ENCODE peak calls at places on chromosomes 13 and 19, in five cellular contexts. K, A, C, B and P are unnamed samples.

GRCh38 chr13:38417727-38418126 is 68.1 kb downstream of the UFM1 start:
- DNase-seq in A (peak), K (peak), B (peak), C (no peak), P (peak)

GRCh38 chr13:111519041-111519440 is 198.6 kb downstream of the TEX29 start:
- DNase-seq in C (no peak), A (no peak), B (no peak), K (no peak), P (no peak)

GRCh38 chr13:66714795-66715194 is 515.3 kb downstream of the PCDH9 start:
- DNase-seq in K (no peak), A (no peak), B (no peak), C (no peak), P (no peak)

GRCh38 chr19:2043269-2043641 is 7.8 kb downstream of the MKNK2 start:
- DNase-seq in C (no peak), K (no peak), B (no peak), A (peak), P (peak)

GRCh38 chr19:50332264-50333038 is 3.3 kb upstream of the KCNC3 start:
- DNase-seq in C (no peak), A (peak), K (no peak), B (no peak), P (peak)

GRCh38 chr13:78660130-78660857 is 1.3 kb upstream of the OBI1 start:
- DNase-seq in B (peak), C (no peak), K (peak), A (no peak), P (no peak)

GRCh38 chr13:37995052-37995451 is 125.5 kb upstream of the TRPC4 start:
- DNase-seq in B (no peak), K (peak), C (no peak), A (peak), P (no peak)

GRCh38 chr13:100138859-100139491 is 50.1 kb downstream of the PCCA start:
- DNase-seq in B (no peak), C (no peak), K (no peak), A (no peak), P (no peak)

DNA sequence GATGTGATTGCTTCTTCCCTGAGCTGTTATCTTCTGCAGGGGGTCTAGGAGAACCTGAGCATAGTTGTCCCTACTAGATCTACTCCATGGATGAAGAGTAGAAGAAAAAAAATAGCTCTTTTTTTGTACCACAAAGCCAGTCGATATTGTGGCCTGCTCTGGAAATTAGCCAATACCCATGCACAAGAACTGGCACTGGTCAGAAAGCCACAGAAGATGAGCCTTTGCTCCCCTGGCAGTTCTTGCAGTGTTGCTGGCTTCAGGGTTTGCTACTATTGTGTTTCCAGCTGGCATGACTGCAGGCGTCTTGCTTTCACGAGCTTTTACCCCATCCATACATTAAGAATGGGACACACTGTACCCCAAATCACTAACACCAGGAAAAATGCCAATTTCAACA is 547.7 kb upstream of the KLF12 start:
- DNase-seq in A (no peak), K (no peak), B (no peak), C (no peak), P (no peak)
- H2AFZ ChIP-seq in A (no peak), K (no peak), B (no peak), C (no peak), P (no peak)

GRCh38 chr13:30318026-30318425 is 10.7 kb upstream of the KATNAL1 start:
- DNase-seq in B (peak), C (no peak), A (no peak), K (no peak), P (no peak)
- H2AFZ ChIP-seq in B (no peak), C (no peak), A (no peak), K (no peak), P (no peak)

DNA sequence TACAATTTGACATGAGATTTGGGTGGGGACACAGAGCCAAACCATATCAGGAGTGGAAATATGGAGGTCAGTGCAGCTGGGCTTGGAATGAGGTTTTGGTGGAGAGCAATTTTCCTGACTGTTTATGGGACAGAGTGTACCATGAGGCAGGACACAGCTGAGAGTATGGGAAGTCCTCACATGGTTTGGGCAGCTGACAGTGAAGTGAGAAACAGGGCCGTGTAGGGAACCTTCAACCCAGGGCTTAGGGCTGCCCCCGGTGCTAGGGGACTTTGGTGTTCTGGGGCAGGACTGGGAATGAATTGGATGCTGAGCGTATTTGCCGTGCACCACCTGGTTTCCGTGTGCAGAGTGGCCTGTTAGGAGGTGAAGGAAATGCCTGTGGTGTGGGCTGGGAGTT is 6.1 kb downstream of the ZNF548 start:
- DNase-seq in C (no peak), B (no peak), K (no peak), A (no peak), P (no peak)
- H2AFZ ChIP-seq in C (no peak), B (no peak), K (no peak), A (no peak), P (no peak)

DNA sequence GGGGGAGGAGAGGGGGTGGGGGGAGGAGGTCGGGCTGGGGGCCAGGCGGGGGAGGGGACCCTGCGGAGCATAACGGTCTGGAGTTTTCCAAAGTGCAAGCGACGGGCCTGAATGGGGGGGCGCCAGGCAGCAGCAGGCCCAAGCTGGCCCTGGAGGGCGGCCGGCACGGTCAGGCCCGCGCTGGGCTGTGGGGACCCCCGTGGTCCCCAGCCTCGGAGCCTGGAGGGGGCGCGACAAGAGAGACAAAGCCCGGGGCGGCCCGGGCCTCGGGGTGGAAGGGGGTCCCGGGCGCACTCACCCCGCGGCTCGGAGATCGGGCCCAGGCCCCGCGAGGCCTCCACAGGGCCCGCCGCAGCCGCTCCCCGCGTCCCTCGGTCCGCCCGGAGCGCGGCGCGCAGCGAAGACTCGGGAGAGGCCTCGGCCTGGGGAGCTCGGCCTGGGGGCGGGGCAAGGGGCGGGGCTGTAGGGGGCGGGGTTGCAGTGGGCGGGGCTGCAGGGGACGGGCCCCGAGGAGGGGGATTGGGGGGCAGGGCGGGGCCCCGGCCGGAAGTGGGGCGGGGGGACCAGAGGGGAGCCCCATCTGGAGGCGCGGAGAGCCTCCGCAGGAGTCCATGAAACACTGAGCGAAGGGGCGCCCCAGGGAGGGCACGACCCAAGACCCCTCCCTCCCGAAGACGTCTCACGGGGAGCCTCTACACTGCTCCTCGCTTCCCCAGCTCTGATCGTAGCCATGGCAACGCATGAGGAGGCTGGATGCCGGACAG is 47.6 kb downstream of the PTPRS start:
- DNase-seq in K (peak), A (peak), C (no peak), B (peak), P (peak)
- H2AFZ ChIP-seq in K (peak), A (no peak), C (no peak), B (peak), P (no peak)

GRCh38 chr13:20193924-20194631 is 1.3 kb upstream of the GJB2 start:
- DNase-seq in C (no peak), K (no peak), B (no peak), A (peak), P (no peak)

GRCh38 chr13:20198781-20199180 is 6.0 kb upstream of the GJB2 start:
- DNase-seq in C (no peak), B (no peak), A (no peak), K (no peak), P (no peak)

GRCh38 chr13:20193142-20193923 is 595 bp upstream of the GJB2 start:
- DNase-seq in B (no peak), C (no peak), K (no peak), A (peak), P (no peak)

GRCh38 chr13:20197361-20197834 is 4.7 kb upstream of the GJB2 start:
- DNase-seq in B (peak), A (peak), C (peak), K (peak), P (peak)

GRCh38 chr13:20195846-20196245 is 3.1 kb upstream of the GJB2 start:
- DNase-seq in C (no peak), A (no peak), B (no peak), K (no peak), P (no peak)
- H2AFZ ChIP-seq in C (no peak), A (no peak), B (no peak), K (no peak), P (no peak)

GRCh38 chr13:106917024-106917491 is 349.1 kb upstream of the ARGLU1 start:
- DNase-seq in B (no peak), A (peak), K (no peak), C (no peak), P (no peak)
- H2AFZ ChIP-seq in B (no peak), A (no peak), K (no peak), C (no peak), P (no peak)

GRCh38 chr13:42643076-42643475 is 69.1 kb downstream of the TNFSF11 start:
- DNase-seq in A (no peak), B (no peak), C (no peak), K (no peak), P (no peak)

GRCh38 chr13:42633495-42633894 is 59.5 kb downstream of the TNFSF11 start:
- DNase-seq in B (no peak), A (no peak), C (no peak), K (peak), P (no peak)

GRCh38 chr13:42638101-42638500 is 64.1 kb downstream of the TNFSF11 start:
- DNase-seq in C (no peak), B (no peak), A (no peak), K (no peak), P (no peak)
- H2AFZ ChIP-seq in C (no peak), B (no peak), A (peak), K (no peak), P (no peak)

DNA sequence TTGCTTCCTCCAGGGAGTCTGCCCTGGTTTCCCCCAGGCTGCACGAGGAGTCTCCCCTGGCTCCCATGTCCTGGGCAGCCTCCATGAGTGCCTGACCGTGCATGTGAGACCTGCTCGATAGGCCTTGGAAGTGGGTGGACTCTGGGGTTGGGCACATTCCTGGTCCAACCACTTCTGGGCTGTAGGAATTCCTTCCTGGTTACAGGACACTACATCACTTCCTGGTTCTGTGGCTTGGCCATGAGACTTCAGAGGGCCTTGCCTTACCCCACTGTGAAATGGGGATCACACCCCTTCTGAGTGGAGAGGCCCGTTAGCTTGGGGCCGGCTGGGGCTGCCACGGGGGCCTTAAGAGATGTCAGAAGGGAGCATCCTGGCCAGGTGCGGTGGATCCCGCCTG is 4.0 kb upstream of the ZNF628 start:
- DNase-seq in K (peak), A (no peak), B (no peak), C (no peak), P (no peak)
- H2AFZ ChIP-seq in K (no peak), A (no peak), B (no peak), C (no peak), P (no peak)